ENCODE peak calls at places on chromosomes 13 and 19, in five cellular contexts. W is endothelial cell, B is H9, J is heart right ventricle, S is WTC11. A is an unnamed sample.

GRCh38 chr13:66207610-66208009 is 1022.5 kb downstream of the PCDH9 start:
- DNase-seq in W (no peak), B (no peak), J (no peak), S (no peak), A (no peak)

GRCh38 chr19:4839192-4839591 is 7.7 kb upstream of the TICAM1 start:
- DNase-seq in W (no peak), B (no peak), J (no peak), S (no peak), A (no peak)

GRCh38 chr13:77507931-77508776 is 27.4 kb upstream of the SCEL start:
- DNase-seq in W (no peak), B (no peak), J (no peak), S (no peak), A (no peak)

GRCh38 chr13:80307401-80307987 is 33.4 kb downstream of the SPRY2 start:
- DNase-seq in W (no peak), B (no peak), J (no peak), S (no peak), A (no peak)

GRCh38 chr13:72726721-72727416 is 560 bp downstream of the MZT1 start:
- DNase-seq in W (peak), B (peak), J (peak), S (peak), A (no peak)

GRCh38 chr13:41064493-41064892 is 3.2 kb downstream of the WBP4 start:
- DNase-seq in W (no peak), B (no peak), J (no peak), S (no peak), A (no peak)

GRCh38 chr13:81987159-81987558 is 1646.2 kb upstream of the SPRY2 start:
- DNase-seq in W (no peak), B (no peak), J (no peak), S (no peak), A (no peak)

GRCh38 chr13:68667863-68668262 is 1437.7 kb upstream of the PCDH9 start:
- DNase-seq in W (no peak), B (no peak), J (no peak), S (no peak), A (no peak)

GRCh38 chr13:113349050-113349449 is 14.9 kb downstream of the GRTP1 start:
- DNase-seq in W (no peak), B (no peak), J (no peak), S (no peak), A (no peak)

GRCh38 chr19:13872695-13873389 is 4.1 kb upstream of the NANOS3 start:
- DNase-seq in W (peak), B (peak), J (peak), S (peak), A (no peak)

GRCh38 chr13:96581741-96582140 is 412.5 kb downstream of the OXGR1 start:
- DNase-seq in W (no peak), B (no peak), J (no peak), S (no peak), A (no peak)

GRCh38 chr19:36483653-36484052 is 5.7 kb downstream of the ZNF566 start:
- DNase-seq in W (no peak), B (no peak), J (no peak), S (no peak), A (no peak)

GRCh38 chr13:112330479-112331407 is 45.4 kb upstream of the SPACA7 start:
- DNase-seq in W (no peak), B (no peak), J (no peak), S (no peak), A (no peak)

GRCh38 chr13:66914155-66914554 is 316.0 kb downstream of the PCDH9 start:
- DNase-seq in W (no peak), B (no peak), J (no peak), S (no peak), A (no peak)

GRCh38 chr13:26442541-26442940 is 114.9 kb upstream of the WASF3 start:
- DNase-seq in W (no peak), B (no peak), J (no peak), S (no peak), A (peak)

GRCh38 chr19:12865746-12866415 is 15.4 kb downstream of the DNASE2 start:
- DNase-seq in W (no peak), B (peak), J (no peak), S (peak), A (no peak)

GRCh38 chr19:12864721-12865715 is 16.2 kb downstream of the DNASE2 start:
- DNase-seq in W (no peak), B (no peak), J (no peak), S (no peak), A (no peak)

GRCh38 chr19:12868540-12869112 is 12.6 kb downstream of the DNASE2 start:
- DNase-seq in W (no peak), B (peak), J (no peak), S (peak), A (no peak)

GRCh38 chr19:12866416-12867119 is 14.7 kb downstream of the DNASE2 start:
- DNase-seq in W (no peak), B (peak), J (no peak), S (peak), A (no peak)

DNA sequence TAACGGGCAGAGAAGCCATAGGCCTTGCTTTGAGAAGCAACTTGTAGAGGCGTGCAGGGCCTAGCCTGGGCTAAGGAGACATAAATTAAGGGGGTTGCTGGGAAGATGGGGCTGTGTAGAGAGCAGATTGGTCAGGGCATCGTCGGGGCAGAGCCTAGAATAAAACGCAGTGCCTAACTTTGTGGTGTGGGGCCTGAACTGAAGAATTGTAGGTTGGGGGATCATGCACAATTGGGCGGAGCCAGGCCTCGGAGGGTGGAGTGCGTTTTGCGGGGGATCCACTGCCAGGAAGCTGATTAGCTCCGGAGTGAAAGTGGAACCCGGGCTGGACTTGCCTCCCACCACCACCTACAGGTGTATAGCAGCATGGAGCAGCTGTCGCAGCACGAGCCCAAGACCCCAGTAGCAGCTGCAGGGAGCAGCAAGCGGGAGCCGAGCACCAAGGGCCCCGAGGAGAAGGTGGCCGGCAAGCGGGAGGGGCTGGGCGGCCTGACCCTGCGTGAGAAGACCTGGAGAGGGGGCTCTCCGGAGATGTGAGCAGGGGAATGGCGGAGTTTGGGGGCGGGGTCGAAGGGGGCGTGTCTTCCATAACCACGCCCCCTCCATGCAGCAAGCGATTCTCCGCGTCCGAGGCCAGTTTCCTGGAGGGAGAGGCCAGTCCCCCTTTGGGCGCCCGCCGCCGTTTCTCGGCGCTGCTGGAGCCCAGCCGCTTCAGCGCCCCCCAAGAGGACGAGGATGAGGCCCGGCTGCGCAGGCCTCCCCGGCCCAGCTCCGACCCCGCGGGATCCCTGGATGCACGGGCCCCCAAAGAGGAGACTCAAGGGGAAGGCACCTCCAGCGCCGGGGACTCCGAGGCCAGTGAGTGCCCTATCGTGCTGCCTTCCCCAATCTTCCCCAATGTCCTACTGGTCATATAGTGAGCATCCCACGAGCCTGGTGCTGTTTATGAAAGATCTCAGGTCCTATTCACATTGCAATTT is 13.8 kb downstream of the DNASE2 start:
- DNase-seq in W (peak), B (peak), J (no peak), S (peak), A (no peak)
- TF ChIP-seq CTCF in W (no peak), B (peak), J (no peak), S (no peak), A (no peak)

DNA sequence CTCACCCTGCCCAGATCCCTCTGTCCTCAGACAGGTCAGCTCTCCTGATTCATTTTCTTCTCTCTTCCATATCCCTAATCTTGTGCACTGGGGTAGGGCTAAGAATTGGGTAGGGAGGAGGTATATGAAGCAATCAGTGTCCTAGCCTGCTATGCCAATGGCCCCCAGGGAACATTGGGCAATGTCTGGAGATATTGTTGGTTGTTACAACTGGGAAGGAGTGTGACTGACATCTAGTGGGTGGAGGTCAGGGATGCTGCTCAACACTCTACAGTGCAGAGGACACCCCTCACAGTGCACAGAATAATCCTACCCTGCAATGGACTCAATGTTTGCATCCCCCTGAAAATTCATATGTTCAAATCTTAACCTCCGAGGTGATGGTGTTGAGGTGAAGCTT is 57.5 kb downstream of the CPAMD8 start:
- DNase-seq in W (no peak), B (no peak), J (no peak), S (no peak), A (no peak)
- TF ChIP-seq CTCF in W (no peak), B (peak), J (no peak), S (no peak), A (no peak)

DNA sequence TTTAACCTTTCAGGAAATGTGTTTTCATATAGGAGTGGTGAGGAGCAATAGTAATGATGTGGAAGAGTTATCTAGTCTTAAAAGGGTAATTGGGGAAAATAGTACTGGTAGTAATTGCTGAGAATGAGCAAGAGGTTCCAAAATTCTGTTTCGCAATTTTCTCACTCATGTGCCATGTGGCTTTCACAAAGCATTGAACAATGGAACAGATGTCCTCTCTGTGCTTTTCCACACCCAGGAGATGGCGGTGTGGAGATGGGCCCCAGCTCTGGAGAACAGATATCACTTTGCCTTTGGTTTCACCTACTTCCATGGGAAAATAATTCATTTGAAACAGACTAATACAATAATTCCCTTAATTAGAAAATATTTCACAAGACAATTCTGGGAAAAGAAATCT is 170.0 kb upstream of the SLC10A2 start:
- DNase-seq in W (no peak), B (no peak), J (no peak), S (no peak), A (no peak)
- TF ChIP-seq CTCF in W (no peak), B (no peak), J (no peak), S (no peak), A (no peak)

DNA sequence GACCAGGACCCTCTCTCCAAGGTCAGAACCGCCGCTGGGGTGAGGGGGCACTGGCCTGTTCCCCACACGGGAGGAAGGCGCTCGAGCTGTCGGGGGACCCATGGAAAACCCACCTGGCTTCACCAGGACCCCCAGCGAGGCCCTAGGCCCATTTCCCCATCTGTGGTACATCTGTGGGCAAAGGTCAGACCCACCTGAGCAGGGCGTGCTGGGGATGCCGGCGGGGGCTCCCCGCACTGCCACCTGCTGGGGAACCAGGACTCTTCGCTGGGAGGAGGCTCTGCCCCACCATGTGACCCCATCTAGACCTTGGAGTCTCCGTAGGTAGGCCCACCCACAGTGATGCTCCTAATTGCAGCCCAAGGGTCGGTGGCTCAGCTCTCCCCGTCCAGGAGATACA is 511 bp downstream of the WDR88 start:
- DNase-seq in W (peak), B (peak), J (no peak), S (peak), A (no peak)
- TF ChIP-seq CTCF in W (peak), B (peak), J (no peak), S (no peak), A (peak)

GRCh38 chr19:41529484-41530183 is 46.3 kb upstream of the CEACAM21 start:
- DNase-seq in W (no peak), B (no peak), J (no peak), S (no peak), A (no peak)

GRCh38 chr19:41528106-41528505 is 47.9 kb upstream of the CEACAM21 start:
- DNase-seq in W (no peak), B (no peak), J (no peak), S (no peak), A (no peak)

GRCh38 chr19:41530761-41531301 is 45.1 kb upstream of the CEACAM21 start:
- DNase-seq in W (peak), B (no peak), J (peak), S (no peak), A (no peak)

GRCh38 chr19:41531438-41532311 is 44.3 kb upstream of the CEACAM21 start:
- DNase-seq in W (peak), B (no peak), J (peak), S (no peak), A (no peak)

DNA sequence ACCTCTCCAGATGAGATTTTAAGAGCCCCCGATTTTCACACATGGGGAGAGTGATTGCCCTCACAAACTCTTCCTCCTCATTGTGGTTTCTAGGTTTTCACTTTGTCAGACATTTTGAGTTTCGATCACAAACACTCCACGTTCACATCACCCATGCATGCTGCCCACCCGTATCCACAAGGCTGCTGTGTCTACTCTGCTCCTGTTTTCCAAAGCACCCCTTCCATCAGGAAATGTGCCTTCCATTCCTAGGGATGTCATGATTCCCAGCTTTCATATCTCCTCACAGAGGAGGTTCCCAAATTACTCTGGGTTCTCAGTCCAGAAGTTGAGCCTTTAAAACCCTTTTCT is 45.8 kb upstream of the CEACAM21 start:
- DNase-seq in W (no peak), B (no peak), J (no peak), S (no peak), A (no peak)
- TF ChIP-seq CTCF in W (no peak), B (no peak), J (no peak), S (no peak), A (no peak)